ENCODE peak calls at places on chromosomes 16 and 17, in ten cellular contexts. S, F, O, X, C, N, W, I, K and G are unnamed samples.

GRCh38 chr17:7707858-7708750 is 3.1 kb downstream of the EFNB3 start:
- DNase-seq in S (no peak), F (no peak), O (no peak), X (no peak), C (no peak), N (no peak), W (no peak), I (no peak), K (no peak), G (peak)

GRCh38 chr17:1735834-1736347 is 6.8 kb upstream of the SERPINF2 start:
- DNase-seq in S (no peak), F (no peak), O (no peak), X (no peak), C (no peak), N (no peak), W (no peak), I (no peak), K (no peak), G (no peak)

GRCh38 chr16:78094166-78094565 is 5.3 kb upstream of the WWOX start:
- DNase-seq in S (no peak), F (peak), O (no peak), X (no peak), C (no peak), N (no peak), W (peak), I (no peak), K (peak), G (no peak)

GRCh38 chr17:30117548-30118155 is 1.0 kb downstream of the NSRP1 start:
- DNase-seq in S (no peak), F (no peak), O (no peak), X (no peak), C (no peak), N (no peak), W (peak), I (peak), K (peak), G (no peak)

GRCh38 chr17:82346342-82347300 is 12.4 kb upstream of the TEX19 start:
- DNase-seq in S (no peak), F (no peak), O (no peak), X (no peak), C (no peak), N (no peak), W (no peak), I (no peak), K (no peak), G (no peak)

GRCh38 chr16:88810868-88811599 is 694 bp downstream of the APRT start:
- DNase-seq in S (peak), F (peak), O (no peak), X (peak), C (peak), N (peak), W (peak), I (peak), K (peak), G (peak)

GRCh38 chr17:76539631-76540271 is at the start of gene PRCD:
- DNase-seq in S (no peak), F (no peak), O (no peak), X (no peak), C (no peak), N (no peak), W (no peak), I (no peak), K (no peak), G (no peak)

GRCh38 chr16:84292032-84292431 is 2.6 kb upstream of the WFDC1 start:
- DNase-seq in S (no peak), F (no peak), O (no peak), X (no peak), C (no peak), N (no peak), W (no peak), I (peak), K (no peak), G (no peak)

GRCh38 chr16:57781741-57782606 is 20.3 kb downstream of the KIFC3 start:
- DNase-seq in S (no peak), F (no peak), O (no peak), X (no peak), C (peak), N (no peak), W (no peak), I (peak), K (peak), G (no peak)

GRCh38 chr17:79041723-79042420 is 17.9 kb downstream of the C1QTNF1 start:
- DNase-seq in S (peak), F (no peak), O (no peak), X (no peak), C (no peak), N (no peak), W (no peak), I (peak), K (no peak), G (no peak)

GRCh38 chr17:82283208-82283749 is 9.8 kb upstream of the CSNK1D start:
- DNase-seq in S (no peak), F (peak), O (no peak), X (peak), C (peak), N (peak), W (peak), I (peak), K (peak), G (no peak)

GRCh38 chr16:7227193-7227825 is 105.3 kb upstream of the RBFOX1 start:
- DNase-seq in S (no peak), F (no peak), O (no peak), X (no peak), C (no peak), N (no peak), W (no peak), I (no peak), K (no peak), G (no peak)